ENCODE peak calls at places on chromosome 1, in six cellular contexts. One of them, this sample, is unnamed.

GRCh38 chr1:67476906-67477305 is 46.7 kb upstream of the SERBP1 start:
- DNase-seq in NCI-H1417 treated with DMSO at 0.1 percent for 48 hours: no peak
- DNase-seq in amygdala: no peak
- DNase-seq in NCI-H1436: no peak
- DNase-seq in glutamatergic neuron: no peak
- DNase-seq in activated CD4-positive, alpha-beta T cell treated with anti-CD3 and anti-CD28 coated beads, Interleukin-2, amount 50 U/mL, for 1 hour: no peak
- DNase-seq in this sample: no peak

GRCh38 chr1:40308036-40308727 is 8.9 kb downstream of the COL9A2 start:
- DNase-seq in NCI-H1417 treated with DMSO at 0.1 percent for 48 hours: no peak
- DNase-seq in amygdala: peak
- DNase-seq in NCI-H1436: no peak
- DNase-seq in glutamatergic neuron: no peak
- DNase-seq in activated CD4-positive, alpha-beta T cell treated with anti-CD3 and anti-CD28 coated beads, Interleukin-2, amount 50 U/mL, for 1 hour: no peak
- DNase-seq in this sample: no peak

GRCh38 chr1:245229051-245229450 is 74.3 kb downstream of the KIF26B start:
- DNase-seq in NCI-H1417 treated with DMSO at 0.1 percent for 48 hours: no peak
- DNase-seq in amygdala: no peak
- DNase-seq in NCI-H1436: no peak
- DNase-seq in glutamatergic neuron: no peak
- DNase-seq in activated CD4-positive, alpha-beta T cell treated with anti-CD3 and anti-CD28 coated beads, Interleukin-2, amount 50 U/mL, for 1 hour: no peak
- DNase-seq in this sample: no peak

GRCh38 chr1:97845805-97846204 is 75.0 kb downstream of the DPYD start:
- DNase-seq in NCI-H1417 treated with DMSO at 0.1 percent for 48 hours: no peak
- DNase-seq in amygdala: no peak
- DNase-seq in NCI-H1436: no peak
- DNase-seq in glutamatergic neuron: no peak
- DNase-seq in activated CD4-positive, alpha-beta T cell treated with anti-CD3 and anti-CD28 coated beads, Interleukin-2, amount 50 U/mL, for 1 hour: no peak
- DNase-seq in this sample: no peak

GRCh38 chr1:59020151-59020997 is 236.5 kb upstream of the JUN start:
- DNase-seq in NCI-H1417 treated with DMSO at 0.1 percent for 48 hours: no peak
- DNase-seq in amygdala: no peak
- DNase-seq in NCI-H1436: no peak
- DNase-seq in glutamatergic neuron: no peak
- DNase-seq in activated CD4-positive, alpha-beta T cell treated with anti-CD3 and anti-CD28 coated beads, Interleukin-2, amount 50 U/mL, for 1 hour: peak
- DNase-seq in this sample: peak

GRCh38 chr1:87120779-87121178 is 206.3 kb downstream of the HS2ST1 start:
- DNase-seq in NCI-H1417 treated with DMSO at 0.1 percent for 48 hours: no peak
- DNase-seq in amygdala: no peak
- DNase-seq in NCI-H1436: no peak
- DNase-seq in glutamatergic neuron: no peak
- DNase-seq in activated CD4-positive, alpha-beta T cell treated with anti-CD3 and anti-CD28 coated beads, Interleukin-2, amount 50 U/mL, for 1 hour: no peak
- DNase-seq in this sample: peak

GRCh38 chr1:244210884-244211558 is 159.9 kb downstream of the ZBTB18 start:
- DNase-seq in NCI-H1417 treated with DMSO at 0.1 percent for 48 hours: no peak
- DNase-seq in amygdala: no peak
- DNase-seq in NCI-H1436: no peak
- DNase-seq in glutamatergic neuron: peak
- DNase-seq in activated CD4-positive, alpha-beta T cell treated with anti-CD3 and anti-CD28 coated beads, Interleukin-2, amount 50 U/mL, for 1 hour: no peak
- DNase-seq in this sample: peak

GRCh38 chr1:226655251-226656163 is 83.6 kb downstream of the ITPKB start:
- DNase-seq in NCI-H1417 treated with DMSO at 0.1 percent for 48 hours: no peak
- DNase-seq in amygdala: no peak
- DNase-seq in NCI-H1436: no peak
- DNase-seq in glutamatergic neuron: peak
- DNase-seq in activated CD4-positive, alpha-beta T cell treated with anti-CD3 and anti-CD28 coated beads, Interleukin-2, amount 50 U/mL, for 1 hour: no peak
- DNase-seq in this sample: no peak

GRCh38 chr1:20997602-20998235 is 179.0 kb downstream of the EIF4G3 start:
- DNase-seq in NCI-H1417 treated with DMSO at 0.1 percent for 48 hours: no peak
- DNase-seq in amygdala: no peak
- DNase-seq in NCI-H1436: no peak
- DNase-seq in glutamatergic neuron: no peak
- DNase-seq in activated CD4-positive, alpha-beta T cell treated with anti-CD3 and anti-CD28 coated beads, Interleukin-2, amount 50 U/mL, for 1 hour: no peak
- DNase-seq in this sample: no peak

GRCh38 chr1:29202584-29203340 is 21.1 kb upstream of the SRSF4 start:
- DNase-seq in NCI-H1417 treated with DMSO at 0.1 percent for 48 hours: peak
- DNase-seq in amygdala: peak
- DNase-seq in NCI-H1436: peak
- DNase-seq in glutamatergic neuron: peak
- DNase-seq in activated CD4-positive, alpha-beta T cell treated with anti-CD3 and anti-CD28 coated beads, Interleukin-2, amount 50 U/mL, for 1 hour: peak
- DNase-seq in this sample: peak

GRCh38 chr1:18191037-18191867 is 83.7 kb downstream of the IGSF21 start:
- DNase-seq in NCI-H1417 treated with DMSO at 0.1 percent for 48 hours: no peak
- DNase-seq in amygdala: no peak
- DNase-seq in NCI-H1436: no peak
- DNase-seq in glutamatergic neuron: no peak
- DNase-seq in activated CD4-positive, alpha-beta T cell treated with anti-CD3 and anti-CD28 coated beads, Interleukin-2, amount 50 U/mL, for 1 hour: no peak
- DNase-seq in this sample: no peak

GRCh38 chr1:14539953-14540563 is 58.4 kb upstream of the KAZN start:
- DNase-seq in NCI-H1417 treated with DMSO at 0.1 percent for 48 hours: no peak
- DNase-seq in amygdala: no peak
- DNase-seq in NCI-H1436: peak
- DNase-seq in glutamatergic neuron: peak
- DNase-seq in activated CD4-positive, alpha-beta T cell treated with anti-CD3 and anti-CD28 coated beads, Interleukin-2, amount 50 U/mL, for 1 hour: no peak
- DNase-seq in this sample: no peak

GRCh38 chr1:30758785-30759380 is 1.3 kb upstream of the LAPTM5 start:
- DNase-seq in NCI-H1417 treated with DMSO at 0.1 percent for 48 hours: no peak
- DNase-seq in amygdala: no peak
- DNase-seq in NCI-H1436: no peak
- DNase-seq in glutamatergic neuron: no peak
- DNase-seq in activated CD4-positive, alpha-beta T cell treated with anti-CD3 and anti-CD28 coated beads, Interleukin-2, amount 50 U/mL, for 1 hour: no peak
- DNase-seq in this sample: peak

GRCh38 chr1:186286615-186287317 is 88.3 kb downstream of the TPR start:
- DNase-seq in NCI-H1417 treated with DMSO at 0.1 percent for 48 hours: no peak
- DNase-seq in amygdala: no peak
- DNase-seq in NCI-H1436: no peak
- DNase-seq in glutamatergic neuron: no peak
- DNase-seq in activated CD4-positive, alpha-beta T cell treated with anti-CD3 and anti-CD28 coated beads, Interleukin-2, amount 50 U/mL, for 1 hour: no peak
- DNase-seq in this sample: peak

GRCh38 chr1:77832889-77833288 is 53.4 kb downstream of the MIGA1 start:
- DNase-seq in NCI-H1417 treated with DMSO at 0.1 percent for 48 hours: no peak
- DNase-seq in amygdala: no peak
- DNase-seq in NCI-H1436: no peak
- DNase-seq in glutamatergic neuron: no peak
- DNase-seq in activated CD4-positive, alpha-beta T cell treated with anti-CD3 and anti-CD28 coated beads, Interleukin-2, amount 50 U/mL, for 1 hour: no peak
- DNase-seq in this sample: peak

GRCh38 chr1:5826601-5827000 is 165.6 kb downstream of the NPHP4 start:
- DNase-seq in NCI-H1417 treated with DMSO at 0.1 percent for 48 hours: no peak
- DNase-seq in amygdala: no peak
- DNase-seq in NCI-H1436: no peak
- DNase-seq in glutamatergic neuron: no peak
- DNase-seq in activated CD4-positive, alpha-beta T cell treated with anti-CD3 and anti-CD28 coated beads, Interleukin-2, amount 50 U/mL, for 1 hour: no peak
- DNase-seq in this sample: no peak

GRCh38 chr1:199799116-199799515 is 228.4 kb upstream of the NR5A2 start:
- DNase-seq in NCI-H1417 treated with DMSO at 0.1 percent for 48 hours: no peak
- DNase-seq in amygdala: no peak
- DNase-seq in NCI-H1436: no peak
- DNase-seq in glutamatergic neuron: no peak
- DNase-seq in activated CD4-positive, alpha-beta T cell treated with anti-CD3 and anti-CD28 coated beads, Interleukin-2, amount 50 U/mL, for 1 hour: no peak
- DNase-seq in this sample: no peak

GRCh38 chr1:211036701-211037494 is 97.0 kb downstream of the KCNH1 start:
- DNase-seq in NCI-H1417 treated with DMSO at 0.1 percent for 48 hours: no peak
- DNase-seq in amygdala: no peak
- DNase-seq in NCI-H1436: no peak
- DNase-seq in glutamatergic neuron: no peak
- DNase-seq in activated CD4-positive, alpha-beta T cell treated with anti-CD3 and anti-CD28 coated beads, Interleukin-2, amount 50 U/mL, for 1 hour: no peak
- DNase-seq in this sample: peak

GRCh38 chr1:199447906-199448305 is 579.6 kb upstream of the NR5A2 start:
- DNase-seq in NCI-H1417 treated with DMSO at 0.1 percent for 48 hours: no peak
- DNase-seq in amygdala: no peak
- DNase-seq in NCI-H1436: no peak
- DNase-seq in glutamatergic neuron: peak
- DNase-seq in activated CD4-positive, alpha-beta T cell treated with anti-CD3 and anti-CD28 coated beads, Interleukin-2, amount 50 U/mL, for 1 hour: no peak
- DNase-seq in this sample: no peak

GRCh38 chr1:171434717-171435346 is 50.5 kb upstream of the PRRC2C start:
- DNase-seq in NCI-H1417 treated with DMSO at 0.1 percent for 48 hours: no peak
- DNase-seq in amygdala: no peak
- DNase-seq in NCI-H1436: no peak
- DNase-seq in glutamatergic neuron: no peak
- DNase-seq in activated CD4-positive, alpha-beta T cell treated with anti-CD3 and anti-CD28 coated beads, Interleukin-2, amount 50 U/mL, for 1 hour: no peak
- DNase-seq in this sample: peak

GRCh38 chr1:161482610-161483009 is 22.6 kb upstream of the FCGR2A start:
- DNase-seq in NCI-H1417 treated with DMSO at 0.1 percent for 48 hours: no peak
- DNase-seq in amygdala: no peak
- DNase-seq in NCI-H1436: no peak
- DNase-seq in glutamatergic neuron: no peak
- DNase-seq in activated CD4-positive, alpha-beta T cell treated with anti-CD3 and anti-CD28 coated beads, Interleukin-2, amount 50 U/mL, for 1 hour: no peak
- DNase-seq in this sample: peak

GRCh38 chr1:14095001-14095400 is 395.0 kb downstream of the PRDM2 start:
- DNase-seq in NCI-H1417 treated with DMSO at 0.1 percent for 48 hours: no peak
- DNase-seq in amygdala: no peak
- DNase-seq in NCI-H1436: peak
- DNase-seq in glutamatergic neuron: no peak
- DNase-seq in activated CD4-positive, alpha-beta T cell treated with anti-CD3 and anti-CD28 coated beads, Interleukin-2, amount 50 U/mL, for 1 hour: no peak
- DNase-seq in this sample: no peak

GRCh38 chr1:87787551-87787950 is 458.9 kb downstream of the LMO4 start:
- DNase-seq in NCI-H1417 treated with DMSO at 0.1 percent for 48 hours: no peak
- DNase-seq in amygdala: no peak
- DNase-seq in NCI-H1436: no peak
- DNase-seq in glutamatergic neuron: no peak
- DNase-seq in activated CD4-positive, alpha-beta T cell treated with anti-CD3 and anti-CD28 coated beads, Interleukin-2, amount 50 U/mL, for 1 hour: no peak
- DNase-seq in this sample: peak

GRCh38 chr1:37323486-37324377 is 150.6 kb upstream of the ZC3H12A start:
- DNase-seq in NCI-H1417 treated with DMSO at 0.1 percent for 48 hours: no peak
- DNase-seq in amygdala: no peak
- DNase-seq in NCI-H1436: no peak
- DNase-seq in glutamatergic neuron: peak
- DNase-seq in activated CD4-positive, alpha-beta T cell treated with anti-CD3 and anti-CD28 coated beads, Interleukin-2, amount 50 U/mL, for 1 hour: peak
- DNase-seq in this sample: peak

GRCh38 chr1:3389093-3389833 is 65.2 kb upstream of the ARHGEF16 start:
- DNase-seq in NCI-H1417 treated with DMSO at 0.1 percent for 48 hours: no peak
- DNase-seq in amygdala: no peak
- DNase-seq in NCI-H1436: peak
- DNase-seq in glutamatergic neuron: no peak
- DNase-seq in activated CD4-positive, alpha-beta T cell treated with anti-CD3 and anti-CD28 coated beads, Interleukin-2, amount 50 U/mL, for 1 hour: no peak
- DNase-seq in this sample: no peak

GRCh38 chr1:25559996-25560395 is 16.6 kb downstream of the LDLRAP1 start:
- DNase-seq in NCI-H1417 treated with DMSO at 0.1 percent for 48 hours: no peak
- DNase-seq in amygdala: no peak
- DNase-seq in NCI-H1436: no peak
- DNase-seq in glutamatergic neuron: no peak
- DNase-seq in activated CD4-positive, alpha-beta T cell treated with anti-CD3 and anti-CD28 coated beads, Interleukin-2, amount 50 U/mL, for 1 hour: no peak
- DNase-seq in this sample: no peak